ENCODE peak calls at places on chromosomes 2 and 18, in five cellular contexts. L is progenitor cell of endocrine pancreas; H is activated T-helper 1 cell treated with anti-CD3 and anti-CD28 coated beads, Interleukin-12 subunit alpha, Interleukin-12 subunit beta, Interleukin-2, Interleukin-4 antibody, amounts not matched to agents 30 ng/mL and 10 ng/mL and 1 ng/mL, durations not matched to agents 14 hours and 24 hours and 36 hours; D is stimulated activated CD8-positive, alpha-beta memory T cell treated with anti-CD3 and anti-CD28 coated beads, Interleukin-15, amount 100 ng/mL, for 24 hours; F is activated naive CD4-positive, alpha-beta T cell treated with anti-CD3 and anti-CD28 coated beads, Interleukin-2, amount 10 ng/mL, durations not matched to agents 7 days and 5 days. J is an unnamed sample.

GRCh38 chr2:13102340-13103063 is 385.8 kb downstream of the TRIB2 start:
- DNase-seq in L (no peak), D (no peak), F (no peak), H (no peak), J (no peak)

GRCh38 chr18:48920408-48921038 is 30.2 kb downstream of the SMAD7 start:
- DNase-seq in H (no peak), L (no peak), F (no peak), D (no peak), J (no peak)

GRCh38 chr2:68366083-68366560 is 1.0 kb downstream of the PLEK start:
- DNase-seq in L (no peak), F (no peak), D (no peak), H (no peak), J (no peak)

GRCh38 chr2:209314641-209315040 is 109.2 kb upstream of the MAP2 start:
- DNase-seq in L (no peak), F (no peak), D (no peak), H (no peak), J (no peak)

GRCh38 chr2:130869441-130870160 is 32.9 kb downstream of the ARHGEF4 start:
- DNase-seq in L (no peak), H (no peak), F (peak; percentile 16), D (no peak), J (no peak)

GRCh38 chr2:223306371-223306770 is 254.4 kb downstream of the KCNE4 start:
- DNase-seq in D (no peak), H (no peak), L (no peak), F (no peak), J (no peak)

GRCh38 chr2:85926526-85926925 is 37.7 kb upstream of the ST3GAL5 start:
- DNase-seq in H (no peak), L (no peak), D (no peak), F (no peak), J (no peak)

GRCh38 chr2:85011747-85012146 is 40.8 kb downstream of the KCMF1 start:
- DNase-seq in L (no peak), H (no peak), D (no peak), F (no peak), J (no peak)

GRCh38 chr2:70511986-70512729 is 41.5 kb downstream of the TGFA start:
- DNase-seq in F (no peak), D (no peak), L (no peak), H (no peak), J (no peak)

GRCh38 chr18:29191263-29191662 is 1014.3 kb upstream of the CDH2 start:
- DNase-seq in F (no peak), H (no peak), D (no peak), L (no peak), J (no peak)

GRCh38 chr2:113754989-113755689 is 1.3 kb downstream of the SLC35F5 start:
- DNase-seq in D (no peak), L (no peak), H (no peak), F (no peak), J (no peak)

GRCh38 chr2:85152895-85153294 is 19.7 kb downstream of the TCF7L1 start:
- DNase-seq in L (no peak), D (no peak), F (no peak), H (no peak), J (no peak)

GRCh38 chr2:72137498-72138010 is 10.1 kb downstream of the CYP26B1 start:
- DNase-seq in L (peak; percentile 79), F (peak; percentile 65), D (peak; percentile 59), H (peak; percentile 31), J (peak; percentile 45)

GRCh38 chr2:55885944-55886281 is 37.7 kb downstream of the EFEMP1 start:
- DNase-seq in D (no peak), H (no peak), F (no peak), L (no peak), J (no peak)

GRCh38 chr2:102063948-102064678 is 72.4 kb downstream of the IL1R2 start:
- DNase-seq in D (no peak), L (no peak), F (no peak), H (peak; percentile 17), J (no peak)

GRCh38 chr2:34096552-34097171 is 497.6 kb upstream of the FAM98A start:
- DNase-seq in L (peak; percentile 51), D (no peak), F (peak; percentile 54), H (peak; percentile 8), J (peak; percentile 29)

GRCh38 chr2:95041824-95042442 is 16.4 kb downstream of the MAL start:
- DNase-seq in H (no peak), L (no peak), F (no peak), D (no peak), J (no peak)

GRCh38 chr2:29834036-29834540 is 87.3 kb downstream of the ALK start:
- DNase-seq in F (no peak), H (no peak), D (no peak), L (no peak), J (no peak)

GRCh38 chr2:153509133-153509532 is 30.6 kb upstream of the RPRM start:
- DNase-seq in F (no peak), H (no peak), D (no peak), L (no peak), J (no peak)

GRCh38 chr2:212345966-212346365 is 192.6 kb downstream of the ERBB4 start:
- DNase-seq in D (no peak), F (no peak), L (no peak), H (no peak), J (no peak)